ENCODE peak calls at places on chromosomes 1 and 21, in five cellular contexts. One of them, this sample, is unnamed.

GRCh38 chr1:5975133-5975880 is 16.9 kb downstream of the NPHP4 start:
- DNase-seq in SK-N-SH: peak
- DNase-seq in HCT116: no peak
- DNase-seq in K562: no peak
- DNase-seq in GM12878: no peak
- DNase-seq in this sample: no peak

GRCh38 chr1:173866462-173866861 is 1.3 kb downstream of the GAS5 start:
- DNase-seq in SK-N-SH: no peak
- DNase-seq in K562: no peak
- DNase-seq in HCT116: no peak
- DNase-seq in GM12878: no peak
- DNase-seq in this sample: no peak

GRCh38 chr1:216830836-216831235 is 107.6 kb upstream of the ESRRG start:
- DNase-seq in SK-N-SH: no peak
- DNase-seq in HCT116: no peak
- DNase-seq in GM12878: no peak
- DNase-seq in K562: no peak
- DNase-seq in this sample: no peak

GRCh38 chr1:67787746-67788145 is 45.5 kb downstream of the GNG12 start:
- DNase-seq in GM12878: no peak
- DNase-seq in SK-N-SH: no peak
- DNase-seq in HCT116: no peak
- DNase-seq in K562: no peak
- DNase-seq in this sample: no peak

GRCh38 chr1:93749487-93749886 is 67.8 kb upstream of the BCAR3 start:
- DNase-seq in SK-N-SH: no peak
- DNase-seq in K562: no peak
- DNase-seq in HCT116: no peak
- DNase-seq in GM12878: no peak
- DNase-seq in this sample: no peak

GRCh38 chr21:34367320-34367935 is 3.6 kb downstream of the KCNE2 start:
- DNase-seq in SK-N-SH: peak
- DNase-seq in GM12878: no peak
- DNase-seq in HCT116: peak
- DNase-seq in K562: no peak
- DNase-seq in this sample: peak

GRCh38 chr1:22711071-22711470 is 432 bp downstream of the EPHB2 start:
- DNase-seq in GM12878: no peak
- DNase-seq in K562: no peak
- DNase-seq in SK-N-SH: peak
- DNase-seq in HCT116: no peak
- DNase-seq in this sample: no peak

GRCh38 chr1:46396429-46397398 is 2.6 kb downstream of the FAAH start:
- DNase-seq in SK-N-SH: peak
- DNase-seq in HCT116: no peak
- DNase-seq in GM12878: no peak
- DNase-seq in K562: no peak
- DNase-seq in this sample: no peak

GRCh38 chr1:58823481-58824010 is 39.7 kb upstream of the JUN start:
- DNase-seq in K562: peak
- DNase-seq in HCT116: no peak
- DNase-seq in SK-N-SH: no peak
- DNase-seq in GM12878: no peak
- DNase-seq in this sample: peak

GRCh38 chr1:119046429-119047039 is 58.4 kb upstream of the TBX15 start:
- DNase-seq in GM12878: no peak
- DNase-seq in HCT116: no peak
- DNase-seq in SK-N-SH: no peak
- DNase-seq in K562: no peak
- DNase-seq in this sample: no peak

GRCh38 chr1:224223819-224224714 is 41.0 kb downstream of the DEGS1 start:
- DNase-seq in HCT116: no peak
- DNase-seq in K562: peak
- DNase-seq in GM12878: no peak
- DNase-seq in SK-N-SH: no peak
- DNase-seq in this sample: peak

GRCh38 chr1:64856564-64856963 is 109.8 kb downstream of the JAK1 start:
- DNase-seq in GM12878: no peak
- DNase-seq in SK-N-SH: no peak
- DNase-seq in HCT116: no peak
- DNase-seq in K562: no peak
- DNase-seq in this sample: no peak

GRCh38 chr1:212237651-212238050 is 47.6 kb upstream of the PPP2R5A start:
- DNase-seq in K562: peak
- DNase-seq in SK-N-SH: no peak
- DNase-seq in HCT116: peak
- DNase-seq in GM12878: no peak
- DNase-seq in this sample: no peak

GRCh38 chr1:218874313-218874712 is 299.4 kb upstream of the LYPLAL1 start:
- DNase-seq in K562: no peak
- DNase-seq in GM12878: no peak
- DNase-seq in SK-N-SH: no peak
- DNase-seq in HCT116: no peak
- DNase-seq in this sample: no peak

GRCh38 chr1:234731371-234732085 is 121.5 kb upstream of the IRF2BP2 start:
- DNase-seq in GM12878: peak
- DNase-seq in HCT116: peak
- DNase-seq in SK-N-SH: no peak
- DNase-seq in K562: no peak
- DNase-seq in this sample: no peak

GRCh38 chr1:12387641-12388040 is 157.8 kb downstream of the VPS13D start:
- DNase-seq in HCT116: peak
- DNase-seq in K562: no peak
- DNase-seq in GM12878: no peak
- DNase-seq in SK-N-SH: no peak
- DNase-seq in this sample: no peak

GRCh38 chr1:153976819-153977249 is 640 bp downstream of the JTB start:
- DNase-seq in K562: peak
- DNase-seq in HCT116: no peak
- DNase-seq in GM12878: no peak
- DNase-seq in SK-N-SH: peak
- DNase-seq in this sample: no peak

GRCh38 chr1:179127163-179127895 is 45.5 kb downstream of the TOR3A start:
- DNase-seq in K562: no peak
- DNase-seq in SK-N-SH: no peak
- DNase-seq in HCT116: no peak
- DNase-seq in GM12878: no peak
- DNase-seq in this sample: no peak

GRCh38 chr1:179128520-179128919 is 46.6 kb downstream of the TOR3A start:
- DNase-seq in HCT116: no peak
- DNase-seq in SK-N-SH: no peak
- DNase-seq in K562: no peak
- DNase-seq in GM12878: no peak
- DNase-seq in this sample: no peak

GRCh38 chr1:179124866-179125265 is 43.0 kb downstream of the TOR3A start:
- DNase-seq in SK-N-SH: no peak
- DNase-seq in HCT116: no peak
- DNase-seq in K562: no peak
- DNase-seq in GM12878: no peak
- DNase-seq in this sample: no peak

GRCh38 chr1:179129702-179130473 is 48.0 kb downstream of the TOR3A start:
- DNase-seq in SK-N-SH: no peak
- DNase-seq in HCT116: no peak
- DNase-seq in K562: no peak
- DNase-seq in GM12878: peak
- DNase-seq in this sample: no peak

DNA sequence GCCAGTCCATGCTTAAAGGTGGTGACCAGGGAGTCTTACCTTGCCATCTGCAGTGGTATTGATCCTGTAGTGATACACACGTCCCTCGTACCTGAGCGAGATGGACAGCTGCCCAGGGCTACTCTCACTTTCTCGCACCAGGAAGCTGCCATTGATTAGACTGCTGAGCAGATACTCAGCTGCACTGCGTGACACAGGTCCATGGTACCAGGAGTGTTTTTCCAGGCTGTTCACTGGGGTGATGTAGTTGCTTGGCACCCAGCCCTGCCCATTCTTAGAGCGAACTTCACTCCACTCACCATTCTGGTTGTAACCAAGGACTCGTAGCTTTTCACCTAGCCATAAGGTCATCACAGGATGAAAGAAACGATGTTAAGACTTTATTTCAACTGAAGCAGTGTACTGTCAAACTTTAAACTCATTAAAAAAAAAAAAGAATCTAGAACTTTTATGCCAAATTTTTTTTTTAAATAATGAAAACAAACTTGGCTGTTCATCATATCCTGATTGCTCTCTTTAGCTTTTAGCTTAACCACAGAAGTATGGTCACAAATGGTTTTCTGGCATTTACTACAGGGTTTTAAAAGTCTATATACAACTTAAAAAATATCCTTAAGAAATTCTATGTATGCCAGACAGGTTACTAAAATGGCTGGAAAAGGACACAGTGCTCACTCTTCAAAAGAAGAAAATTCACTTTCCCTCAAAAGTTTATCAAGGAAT is 44.6 kb downstream of the TOR3A start:
- DNase-seq in K562: no peak
- DNase-seq in GM12878: no peak
- DNase-seq in SK-N-SH: no peak
- DNase-seq in HCT116: no peak
- DNase-seq in this sample: no peak
- TF ChIP-seq SIN3A in K562: no peak
- TF ChIP-seq SIN3A in GM12878: no peak
- TF ChIP-seq SIN3A in SK-N-SH: no peak
- TF ChIP-seq SIN3A in HCT116: no peak
- TF ChIP-seq SIN3A in this sample: no peak

DNA sequence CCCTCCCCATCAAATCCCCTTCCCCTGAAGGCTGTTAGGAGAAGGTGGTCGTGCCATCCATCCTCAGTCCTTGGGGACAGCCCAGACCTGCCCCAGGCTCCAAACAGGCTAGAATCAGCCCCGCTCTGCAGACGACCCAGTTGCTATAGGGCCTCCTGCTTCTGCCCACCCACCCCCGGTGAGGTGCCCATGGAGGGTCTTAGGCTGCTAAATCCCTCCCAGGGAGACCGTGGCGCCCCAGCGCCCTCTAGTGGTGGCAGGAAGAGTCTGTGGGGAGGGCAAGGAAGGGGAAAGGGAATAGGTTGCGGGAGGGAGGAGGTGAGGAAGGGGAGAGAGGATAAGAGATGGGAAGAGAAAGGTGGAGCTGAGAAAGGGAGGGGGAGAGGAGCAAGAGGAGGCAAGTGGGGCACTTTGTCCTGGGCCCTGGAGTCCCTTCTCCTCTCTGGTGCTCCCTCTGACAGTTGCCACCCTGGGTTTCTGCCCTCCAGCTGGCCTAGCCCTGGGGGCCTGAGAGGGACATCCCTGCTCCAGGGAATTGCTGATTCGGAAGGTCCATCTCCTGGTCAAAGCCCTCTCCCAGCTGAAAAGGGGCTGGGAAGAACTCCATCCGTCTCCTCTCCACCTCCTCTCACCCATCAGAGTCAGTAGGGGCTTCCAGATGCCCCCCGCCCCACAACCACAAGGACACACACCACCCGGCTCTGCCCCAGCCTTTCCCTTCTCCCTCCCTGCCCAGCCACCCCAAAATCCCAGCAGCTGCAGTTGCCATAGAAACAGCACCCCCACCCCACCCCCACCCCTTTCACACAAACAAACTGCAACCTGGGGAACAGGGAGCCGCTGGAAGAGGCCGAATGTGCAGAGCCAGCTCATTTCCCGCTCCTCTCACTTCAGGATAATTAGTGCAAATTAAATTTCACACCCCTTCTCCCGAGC is 55.4 kb downstream of the CAMK2N1 start:
- DNase-seq in GM12878: no peak
- DNase-seq in HCT116: no peak
- DNase-seq in SK-N-SH: peak
- DNase-seq in K562: peak
- DNase-seq in this sample: no peak
- TF ChIP-seq SIN3A in GM12878: no peak
- TF ChIP-seq SIN3A in HCT116: no peak
- TF ChIP-seq SIN3A in SK-N-SH: no peak
- TF ChIP-seq SIN3A in K562: no peak
- TF ChIP-seq SIN3A in this sample: no peak

GRCh38 chr1:2376931-2377672 is 14.3 kb downstream of the MORN1 start:
- DNase-seq in GM12878: no peak
- DNase-seq in SK-N-SH: no peak
- DNase-seq in HCT116: no peak
- DNase-seq in K562: no peak
- DNase-seq in this sample: no peak

GRCh38 chr1:2378956-2379732 is 12.2 kb downstream of the MORN1 start:
- DNase-seq in GM12878: no peak
- DNase-seq in HCT116: no peak
- DNase-seq in SK-N-SH: no peak
- DNase-seq in K562: no peak
- DNase-seq in this sample: no peak

GRCh38 chr1:2377751-2378440 is 13.5 kb downstream of the MORN1 start:
- DNase-seq in HCT116: no peak
- DNase-seq in K562: no peak
- DNase-seq in SK-N-SH: no peak
- DNase-seq in GM12878: no peak
- DNase-seq in this sample: no peak

GRCh38 chr1:2379733-2380404 is 11.5 kb downstream of the MORN1 start:
- DNase-seq in K562: no peak
- DNase-seq in SK-N-SH: no peak
- DNase-seq in HCT116: no peak
- DNase-seq in GM12878: no peak
- DNase-seq in this sample: no peak

DNA sequence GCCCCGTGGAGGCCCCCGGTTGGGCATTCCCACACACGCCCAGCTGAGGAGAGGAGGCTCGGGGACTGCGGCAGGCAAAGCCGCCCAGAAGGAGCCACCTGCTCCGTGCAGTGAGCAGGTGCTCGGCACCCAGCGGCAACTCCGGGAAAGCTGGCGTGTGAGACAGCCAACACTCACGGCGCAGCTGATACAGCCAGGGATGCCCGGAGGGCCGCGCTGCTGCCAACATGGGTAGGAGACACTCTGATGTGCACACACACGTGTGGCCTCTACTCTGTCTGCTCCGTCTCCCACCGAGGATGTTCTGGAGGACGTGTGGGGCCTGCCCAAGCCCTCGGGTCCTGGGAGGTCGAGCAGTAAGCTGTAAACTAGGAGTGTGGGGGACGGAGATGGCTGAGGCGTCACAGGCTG is 12.9 kb downstream of the MORN1 start:
- DNase-seq in HCT116: no peak
- DNase-seq in K562: no peak
- DNase-seq in GM12878: no peak
- DNase-seq in SK-N-SH: no peak
- DNase-seq in this sample: no peak
- TF ChIP-seq SIN3A in HCT116: no peak
- TF ChIP-seq SIN3A in K562: no peak
- TF ChIP-seq SIN3A in GM12878: no peak
- TF ChIP-seq SIN3A in SK-N-SH: no peak
- TF ChIP-seq SIN3A in this sample: no peak

DNA sequence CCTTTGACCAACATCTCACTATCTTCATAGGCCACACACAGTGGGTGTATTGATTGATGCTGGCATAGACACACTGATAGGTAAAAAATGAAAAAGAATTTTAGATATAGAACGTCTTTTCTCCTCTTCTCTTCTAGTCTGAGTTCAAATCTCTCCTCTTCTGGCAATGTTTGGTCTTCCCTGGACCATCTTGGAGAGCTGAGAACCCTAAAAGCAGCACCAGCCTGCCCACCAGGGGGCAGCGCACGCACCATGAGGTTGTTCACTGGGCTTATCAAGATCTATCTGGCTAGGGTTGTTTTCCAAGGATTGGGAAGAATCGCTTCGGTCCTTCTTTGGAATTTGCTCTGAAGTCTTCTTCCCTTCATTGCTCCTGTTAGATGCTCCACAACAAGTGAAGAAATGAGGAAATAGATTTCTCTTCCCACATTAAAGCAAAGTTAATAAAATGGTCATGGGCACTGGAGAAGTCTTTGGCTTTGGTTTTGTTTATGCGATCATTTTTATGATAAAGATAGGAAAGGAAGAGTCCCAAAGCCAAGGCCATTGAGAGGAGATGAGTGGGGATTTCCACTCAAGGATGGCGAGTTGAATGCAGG is 104.0 kb upstream of the OLIG2 start:
- DNase-seq in HCT116: peak
- DNase-seq in K562: peak
- DNase-seq in GM12878: no peak
- DNase-seq in SK-N-SH: no peak
- DNase-seq in this sample: no peak
- TF ChIP-seq SIN3A in HCT116: no peak
- TF ChIP-seq SIN3A in K562: no peak
- TF ChIP-seq SIN3A in GM12878: no peak
- TF ChIP-seq SIN3A in SK-N-SH: no peak
- TF ChIP-seq SIN3A in this sample: no peak

This sample was measured in Panc1.